ENCODE peak calls at places on chromosomes 4 and X, in six cellular contexts. One of them, this sample, is unnamed.

GRCh38 chrX:136032370-136032769 is 47.1 kb downstream of the SLC9A6 start:
- DNase-seq in glomerular endothelial cell: no peak
- DNase-seq in T-helper 1 cell: no peak
- DNase-seq in hepatic stellate cell: no peak
- DNase-seq in NCI-H82: no peak
- DNase-seq in dorsolateral prefrontal cortex: no peak
- DNase-seq in this sample: no peak

GRCh38 chrX:150655713-150656266 is 37.4 kb upstream of the MTMR1 start:
- DNase-seq in dorsolateral prefrontal cortex: no peak
- DNase-seq in hepatic stellate cell: no peak
- DNase-seq in T-helper 1 cell: no peak
- DNase-seq in NCI-H82: no peak
- DNase-seq in glomerular endothelial cell: no peak
- DNase-seq in this sample: no peak

GRCh38 chr4:86554641-86555040 is 39.5 kb upstream of the PTPN13 start:
- DNase-seq in NCI-H82: no peak
- DNase-seq in hepatic stellate cell: no peak
- DNase-seq in T-helper 1 cell: no peak
- DNase-seq in dorsolateral prefrontal cortex: no peak
- DNase-seq in glomerular endothelial cell: no peak
- DNase-seq in this sample: no peak

GRCh38 chrX:47817421-47817820 is 19.3 kb upstream of the ZNF81 start:
- DNase-seq in hepatic stellate cell: no peak
- DNase-seq in glomerular endothelial cell: no peak
- DNase-seq in NCI-H82: no peak
- DNase-seq in T-helper 1 cell: no peak
- DNase-seq in dorsolateral prefrontal cortex: no peak
- DNase-seq in this sample: no peak

GRCh38 chrX:136710324-136710951 is 62.5 kb downstream of the CD40LG start:
- DNase-seq in T-helper 1 cell: no peak
- DNase-seq in hepatic stellate cell: no peak
- DNase-seq in dorsolateral prefrontal cortex: no peak
- DNase-seq in NCI-H82: no peak
- DNase-seq in glomerular endothelial cell: no peak
- DNase-seq in this sample: no peak

GRCh38 chrX:11792461-11793421 is 34.7 kb downstream of the MSL3 start:
- DNase-seq in hepatic stellate cell: no peak
- DNase-seq in NCI-H82: no peak
- DNase-seq in dorsolateral prefrontal cortex: no peak
- DNase-seq in glomerular endothelial cell: no peak
- DNase-seq in T-helper 1 cell: peak
- DNase-seq in this sample: no peak

GRCh38 chrX:7159132-7159861 is 11.3 kb upstream of the PUDP start:
- DNase-seq in NCI-H82: no peak
- DNase-seq in glomerular endothelial cell: no peak
- DNase-seq in T-helper 1 cell: no peak
- DNase-seq in hepatic stellate cell: no peak
- DNase-seq in dorsolateral prefrontal cortex: no peak
- DNase-seq in this sample: no peak

GRCh38 chr4:85209161-85209560 is 242.7 kb upstream of the WDFY3 start:
- DNase-seq in hepatic stellate cell: no peak
- DNase-seq in T-helper 1 cell: no peak
- DNase-seq in NCI-H82: no peak
- DNase-seq in dorsolateral prefrontal cortex: no peak
- DNase-seq in glomerular endothelial cell: no peak
- DNase-seq in this sample: no peak

GRCh38 chr4:110005461-110006056 is 92.9 kb downstream of the EGF start:
- DNase-seq in hepatic stellate cell: peak
- DNase-seq in T-helper 1 cell: no peak
- DNase-seq in NCI-H82: peak
- DNase-seq in glomerular endothelial cell: peak
- DNase-seq in dorsolateral prefrontal cortex: no peak
- DNase-seq in this sample: peak

GRCh38 chr4:37601527-37601926 is 84.6 kb downstream of the RELL1 start:
- DNase-seq in hepatic stellate cell: peak
- DNase-seq in glomerular endothelial cell: no peak
- DNase-seq in NCI-H82: no peak
- DNase-seq in dorsolateral prefrontal cortex: no peak
- DNase-seq in T-helper 1 cell: no peak
- DNase-seq in this sample: no peak

GRCh38 chrX:134184936-134185335 is 52.0 kb upstream of the CCDC160 start:
- DNase-seq in hepatic stellate cell: no peak
- DNase-seq in NCI-H82: no peak
- DNase-seq in T-helper 1 cell: no peak
- DNase-seq in dorsolateral prefrontal cortex: no peak
- DNase-seq in glomerular endothelial cell: no peak
- DNase-seq in this sample: no peak

GRCh38 chr4:20829958-20830357 is 129.7 kb downstream of the PACRGL start:
- DNase-seq in dorsolateral prefrontal cortex: no peak
- DNase-seq in NCI-H82: no peak
- DNase-seq in glomerular endothelial cell: no peak
- DNase-seq in T-helper 1 cell: no peak
- DNase-seq in hepatic stellate cell: no peak
- DNase-seq in this sample: no peak

GRCh38 chr4:176709417-176709816 is 83.3 kb downstream of the VEGFC start:
- DNase-seq in NCI-H82: no peak
- DNase-seq in dorsolateral prefrontal cortex: no peak
- DNase-seq in glomerular endothelial cell: no peak
- DNase-seq in hepatic stellate cell: no peak
- DNase-seq in T-helper 1 cell: no peak
- DNase-seq in this sample: no peak

GRCh38 chr4:96164814-96165351 is 325.0 kb downstream of the PDHA2 start:
- DNase-seq in glomerular endothelial cell: no peak
- DNase-seq in hepatic stellate cell: peak
- DNase-seq in dorsolateral prefrontal cortex: no peak
- DNase-seq in T-helper 1 cell: no peak
- DNase-seq in NCI-H82: no peak
- DNase-seq in this sample: no peak

GRCh38 chrX:132023117-132023895 is at the start of gene STK26:
- DNase-seq in hepatic stellate cell: peak
- DNase-seq in glomerular endothelial cell: no peak
- DNase-seq in NCI-H82: peak
- DNase-seq in T-helper 1 cell: peak
- DNase-seq in dorsolateral prefrontal cortex: peak
- DNase-seq in this sample: peak

GRCh38 chr4:1683371-1683902 is 676 bp downstream of the FAM53A start:
- DNase-seq in hepatic stellate cell: peak
- DNase-seq in T-helper 1 cell: no peak
- DNase-seq in glomerular endothelial cell: peak
- DNase-seq in dorsolateral prefrontal cortex: peak
- DNase-seq in NCI-H82: peak
- DNase-seq in this sample: peak

GRCh38 chr4:52250124-52250523 is 199.0 kb downstream of the SPATA18 start:
- DNase-seq in hepatic stellate cell: no peak
- DNase-seq in glomerular endothelial cell: no peak
- DNase-seq in NCI-H82: peak
- DNase-seq in T-helper 1 cell: no peak
- DNase-seq in dorsolateral prefrontal cortex: no peak
- DNase-seq in this sample: no peak

GRCh38 chr4:120616041-120616440 is 306.5 kb downstream of the PRDM5 start:
- DNase-seq in glomerular endothelial cell: no peak
- DNase-seq in hepatic stellate cell: no peak
- DNase-seq in T-helper 1 cell: no peak
- DNase-seq in dorsolateral prefrontal cortex: no peak
- DNase-seq in NCI-H82: no peak
- DNase-seq in this sample: no peak

GRCh38 chrX:36961590-36961989 is 46.6 kb upstream of the FAM47C start:
- DNase-seq in T-helper 1 cell: no peak
- DNase-seq in NCI-H82: peak
- DNase-seq in hepatic stellate cell: no peak
- DNase-seq in glomerular endothelial cell: no peak
- DNase-seq in dorsolateral prefrontal cortex: no peak
- DNase-seq in this sample: no peak

This sample was measured in H54.